ENCODE peak calls at places on chromosomes 1 and 21, in six cellular contexts. J, U, Q, E, D and B are unnamed samples. For H3K9me3, the result is how much of the 10 kb centered on the place peaks cover.

GRCh38 chr1:29112705-29113406 is 10.8 kb downstream of the TMEM200B start:
- DNase-seq in Q (no peak), D (no peak), J (no peak), E (no peak), U (no peak), B (no peak)

GRCh38 chr1:53585565-53585964 is 126.4 kb downstream of the DMRTB1 start:
- DNase-seq in E (no peak), D (no peak), J (no peak), U (no peak), Q (no peak), B (no peak)

GRCh38 chr1:150015733-150016132 is 5.2 kb upstream of the OTUD7B start:
- DNase-seq in J (peak), D (no peak), E (no peak), U (no peak), Q (no peak), B (no peak)

GRCh38 chr21:42633858-42634257 is 19.6 kb upstream of the PDE9A start:
- DNase-seq in D (no peak), J (no peak), Q (no peak), E (no peak), U (no peak), B (no peak)

GRCh38 chr1:96596226-96596625 is 125.4 kb upstream of the PTBP2 start:
- DNase-seq in E (peak), Q (peak), U (peak), J (peak), D (no peak), B (peak)

GRCh38 chr1:61523219-61523618 is 201.7 kb downstream of the TM2D1 start:
- DNase-seq in Q (no peak), U (no peak), E (no peak), D (no peak), J (no peak), B (no peak)

GRCh38 chr1:41981796-41982195 is 63.1 kb upstream of the HIVEP3 start:
- DNase-seq in D (no peak), U (no peak), J (no peak), E (no peak), Q (no peak), B (no peak)

GRCh38 chr1:116817582-116818064 is 63.4 kb downstream of the CD2 start:
- DNase-seq in U (peak), E (peak), Q (peak), J (peak), D (no peak), B (peak)

GRCh38 chr1:233412812-233413211 is 85.3 kb downstream of the MAP3K21 start:
- DNase-seq in D (no peak), Q (no peak), U (no peak), E (no peak), J (no peak), B (no peak)

GRCh38 chr21:20443558-20444155 is 554.6 kb upstream of the NCAM2 start:
- DNase-seq in Q (no peak), J (peak), U (no peak), E (no peak), D (no peak), B (peak)

GRCh38 chr1:40857737-40858136 is 4.4 kb downstream of the CITED4 start:
- DNase-seq in U (no peak), E (no peak), D (no peak), Q (no peak), J (no peak), B (no peak)

GRCh38 chr1:48697066-48697707 is 79.5 kb downstream of the BEND5 start:
- DNase-seq in U (peak), D (no peak), J (peak), Q (no peak), E (peak), B (peak)

GRCh38 chr1:1196431-1197187 is 9.8 kb downstream of the TNFRSF18 start:
- DNase-seq in U (no peak), Q (no peak), D (no peak), E (no peak), J (no peak), B (no peak)

GRCh38 chr1:24364975-24365678 is 46.0 kb downstream of the GRHL3 start:
- DNase-seq in J (peak), E (no peak), U (peak), Q (no peak), D (peak), B (peak)

GRCh38 chr21:14303731-14304488 is 79.0 kb downstream of the HSPA13 start:
- DNase-seq in E (no peak), Q (no peak), U (no peak), J (no peak), D (no peak), B (no peak)

GRCh38 chr1:230868736-230869385 is 540 bp upstream of the C1orf198 start:
- DNase-seq in J (no peak), U (no peak), E (peak), Q (no peak), D (no peak), B (peak)

GRCh38 chr1:165595561-165595960 is 35.5 kb upstream of the MGST3 start:
- DNase-seq in J (no peak), U (peak), Q (no peak), D (no peak), E (no peak), B (no peak)

GRCh38 chr1:25198731-25199231 is 33.5 kb downstream of the SYF2 start:
- DNase-seq in D (no peak), Q (no peak), U (no peak), E (peak), J (peak), B (no peak)

GRCh38 chr1:167328762-167329483 is 108.2 kb downstream of the POU2F1 start:
- DNase-seq in D (peak), U (peak), Q (no peak), J (no peak), E (no peak), B (no peak)

GRCh38 chr1:57489342-57490036 is 65.6 kb upstream of the DAB1 start:
- DNase-seq in E (no peak), J (no peak), U (peak), D (no peak), Q (no peak), B (no peak)

GRCh38 chr1:234533975-234534876 is 55.2 kb upstream of the TARBP1 start:
- DNase-seq in E (no peak), J (no peak), U (peak), Q (no peak), D (no peak), B (no peak)

GRCh38 chr1:202807926-202808757 is at the start of gene KDM5B:
- DNase-seq in Q (no peak), U (peak), E (peak), D (no peak), J (peak), B (peak)

GRCh38 chr1:22826630-22827580 is 116.3 kb downstream of the EPHB2 start:
- DNase-seq in Q (peak), E (no peak), D (no peak), U (no peak), J (no peak), B (no peak)

GRCh38 chr1:154787171-154787570 is 82.9 kb downstream of the KCNN3 start:
- DNase-seq in U (no peak), D (no peak), Q (no peak), E (no peak), J (no peak), B (no peak)

GRCh38 chr1:64476251-64476952 is 6.5 kb downstream of the CACHD1 start:
- DNase-seq in D (no peak), J (no peak), U (peak), E (no peak), Q (no peak), B (no peak)

GRCh38 chr1:23611601-23612327 is 52.5 kb upstream of the ID3 start:
- DNase-seq in D (no peak), J (no peak), E (no peak), U (no peak), Q (no peak), B (no peak)

GRCh38 chr1:153532769-153533599 is 2.8 kb downstream of the S100A6 start:
- DNase-seq in Q (peak), E (peak), U (peak), D (no peak), J (peak), B (peak)

GRCh38 chr1:29033829-29034466 is 89.8 kb downstream of the TMEM200B start:
- DNase-seq in Q (no peak), U (peak), E (peak), D (peak), J (peak), B (peak)

GRCh38 chr1:174451408-174451807 is 3.6 kb downstream of the GPR52 start:
- DNase-seq in U (no peak), Q (no peak), E (no peak), D (no peak), J (no peak), B (no peak)

GRCh38 chr1:16145030-16145987 is 10.6 kb downstream of the EPHA2 start:
- DNase-seq in J (no peak), U (peak), Q (no peak), E (peak), D (no peak), B (peak)

GRCh38 chr1:113096493-113096892 is 23.5 kb downstream of the LRIG2 start:
- DNase-seq in J (no peak), U (no peak), Q (no peak), D (no peak), E (no peak), B (no peak)

GRCh38 chr1:209715314-209715713 is 10.7 kb downstream of the HSD11B1 start:
- DNase-seq in Q (no peak), J (no peak), U (no peak), E (no peak), D (no peak), B (no peak)

GRCh38 chr1:203281033-203281432 is 24.3 kb upstream of the BTG2 start:
- DNase-seq in J (no peak), Q (no peak), E (no peak), U (peak), D (no peak), B (peak)

GRCh38 chr1:167728818-167729410 is 7.1 kb downstream of the MPZL1 start:
- DNase-seq in U (no peak), Q (no peak), D (no peak), E (no peak), J (no peak), B (no peak)

GRCh38 chr1:62962794-62963776 is 179.2 kb downstream of the ATG4C start:
- DNase-seq in Q (peak), U (peak), J (peak), D (no peak), E (peak), B (peak)

GRCh38 chr1:230773396-230774033 is 26.3 kb downstream of the CAPN9 start:
- DNase-seq in U (no peak), J (no peak), D (no peak), Q (no peak), E (no peak), B (no peak)

GRCh38 chr1:154856049-154856448 is 14.0 kb downstream of the KCNN3 start:
- DNase-seq in E (no peak), U (no peak), Q (no peak), D (no peak), J (no peak), B (no peak)

GRCh38 chr1:2404142-2404889 is 8.0 kb downstream of the PEX10 start:
- DNase-seq in D (no peak), U (no peak), E (no peak), Q (no peak), J (no peak), B (no peak)
- TF ChIP-seq POLR2A in D (peak), U (no peak), E (no peak), Q (no peak), J (peak), B (no peak)

GRCh38 chr1:4915159-4915558 is 260.8 kb downstream of the AJAP1 start:
- DNase-seq in Q (no peak), J (no peak), D (no peak), E (no peak), U (no peak), B (no peak)
- H3K9me3 ChIP-seq in Q (under half), J (under half), D (under half), E (under half), U (under half), B (under half)

GRCh38 chr1:184940694-184941093 is 33.6 kb downstream of the NIBAN1 start:
- DNase-seq in U (no peak), Q (no peak), D (no peak), J (no peak), E (no peak), B (no peak)

GRCh38 chr1:184941735-184942134 is 32.6 kb downstream of the NIBAN1 start:
- DNase-seq in U (no peak), Q (no peak), E (no peak), D (peak), J (no peak), B (no peak)

GRCh38 chr1:184940226-184940625 is 34.1 kb downstream of the NIBAN1 start:
- DNase-seq in D (no peak), E (no peak), U (peak), Q (no peak), J (no peak), B (no peak)

GRCh38 chr1:184943998-184944397 is 30.3 kb downstream of the NIBAN1 start:
- DNase-seq in U (no peak), E (no peak), Q (no peak), J (no peak), D (no peak), B (no peak)

DNA sequence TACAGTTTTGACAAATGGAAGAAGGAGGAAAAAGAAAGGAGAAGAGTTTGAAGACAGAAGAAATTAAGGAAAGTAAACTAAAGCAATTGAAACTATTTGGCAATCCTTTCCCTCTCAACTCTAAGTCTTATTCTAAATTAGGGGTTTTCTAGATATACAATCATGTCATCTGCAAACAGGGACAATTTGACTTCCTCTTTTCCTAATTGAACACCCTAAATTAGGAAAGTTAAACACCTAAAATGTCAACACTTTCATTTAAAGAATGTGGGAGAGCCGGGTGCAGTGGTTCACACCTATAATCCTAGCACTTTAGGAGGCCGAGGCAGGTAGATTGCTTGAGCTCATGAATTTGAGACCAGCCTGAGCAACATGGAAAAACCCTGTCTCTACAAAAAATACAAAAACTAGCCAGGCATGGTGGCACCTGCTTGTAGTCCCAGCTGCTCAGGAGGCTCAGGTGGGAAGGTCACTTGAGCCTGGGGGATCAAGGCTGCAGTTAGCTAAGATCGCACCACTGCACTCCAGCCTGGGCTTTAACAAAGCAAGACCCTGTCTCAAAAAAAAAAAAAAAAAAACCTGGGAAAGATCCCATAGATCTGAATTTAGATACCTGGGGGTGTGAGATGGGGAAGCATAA is 33.1 kb downstream of the NIBAN1 start:
- DNase-seq in E (no peak), D (no peak), U (no peak), J (no peak), Q (no peak), B (no peak)
- TF ChIP-seq RFX5 in E (no peak), D (no peak), U (no peak), J (no peak), Q (no peak), B (no peak)

DNA sequence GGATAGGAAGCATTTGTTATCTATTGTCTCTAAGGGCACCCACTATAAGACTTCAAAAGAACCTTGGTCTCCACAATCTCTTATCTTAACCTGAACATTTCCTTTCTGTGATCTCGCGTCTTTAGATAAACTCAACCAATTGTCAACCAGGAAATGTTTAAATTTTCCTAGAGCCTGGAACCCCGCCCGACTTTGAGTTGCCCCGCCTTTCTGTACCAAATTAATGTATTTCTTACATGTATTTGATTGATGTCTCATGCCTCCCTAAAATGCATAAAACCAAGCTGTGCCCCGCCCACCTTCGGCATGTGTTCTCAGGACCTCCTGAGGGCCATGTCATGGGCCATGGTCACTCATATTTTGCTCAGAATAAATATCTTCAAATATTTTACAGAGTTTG is 5.9 kb upstream of the CXADR start:
- DNase-seq in U (no peak), J (no peak), E (no peak), Q (no peak), D (no peak), B (no peak)
- TF ChIP-seq POLR2A in U (no peak), J (no peak), E (no peak), Q (no peak), D (no peak), B (no peak)